ENCODE peak calls at places on chromosomes 7 and 10, in four cellular contexts. U is A549; Q is CD8-positive, alpha-beta memory T cell; P is mesendoderm. V is an unnamed sample. For H3K4me1, the result is how much of the 10 kb centered on the place peaks cover.

GRCh38 chr7:129282865-129283264 is 58.0 kb downstream of the AHCYL2 start:
- DNase-seq in U (no peak), Q (no peak), P (no peak), V (no peak)

GRCh38 chr7:21767300-21767900 is 178.3 kb downstream of the CDCA7L start:
- DNase-seq in U (peak), Q (no peak), P (peak), V (no peak)

GRCh38 chr10:130751106-130751840 is 560.2 kb downstream of the TCERG1L start:
- DNase-seq in U (no peak), Q (no peak), P (no peak), V (peak)

GRCh38 chr10:86287422-86287793 is 79.2 kb downstream of the GRID1 start:
- DNase-seq in U (no peak), Q (no peak), P (no peak), V (no peak)

GRCh38 chr10:21528452-21529235 is 3.2 kb upstream of the SKIDA1 start:
- DNase-seq in U (peak), Q (no peak), P (peak), V (no peak)

GRCh38 chr7:41730668-41731067 is 27.8 kb upstream of the INHBA start:
- DNase-seq in U (no peak), Q (no peak), P (no peak), V (no peak)

GRCh38 chr10:104707602-104708160 is 66.6 kb downstream of the SORCS3 start:
- DNase-seq in U (no peak), Q (no peak), P (no peak), V (no peak)

GRCh38 chr7:139918488-139918887 is 89.4 kb downstream of the TBXAS1 start:
- DNase-seq in U (no peak), Q (no peak), P (peak), V (no peak)

GRCh38 chr10:126001579-126001978 is 105.2 kb downstream of the FANK1 start:
- DNase-seq in U (peak), Q (no peak), P (peak), V (peak)

GRCh38 chr10:80322158-80322557 is 32.7 kb upstream of the MAT1A start:
- DNase-seq in U (no peak), Q (no peak), P (peak), V (no peak)

GRCh38 chr10:70974351-70974901 is 86.1 kb upstream of the PCBD1 start:
- DNase-seq in U (no peak), Q (no peak), P (peak), V (no peak)

GRCh38 chr10:19659920-19660655 is 156.1 kb upstream of the PLXDC2 start:
- DNase-seq in U (no peak), Q (no peak), P (no peak), V (no peak)

GRCh38 chr7:71422104-71422503 is 290.2 kb downstream of the GALNT17 start:
- DNase-seq in U (no peak), Q (no peak), P (no peak), V (no peak)

GRCh38 chr10:7315906-7316305 is 94.9 kb downstream of the SFMBT2 start:
- DNase-seq in U (no peak), Q (no peak), P (no peak), V (no peak)

GRCh38 chr10:49761789-49762565 is at the start of gene OGDHL:
- DNase-seq in U (peak), Q (no peak), P (peak), V (peak)

GRCh38 chr10:121860810-121861209 is 67.0 kb downstream of the ATE1 start:
- DNase-seq in U (no peak), Q (no peak), P (no peak), V (no peak)

GRCh38 chr10:126738001-126738400 is 67.5 kb upstream of the C10orf90 start:
- DNase-seq in U (no peak), Q (no peak), P (no peak), V (no peak)

GRCh38 chr10:60914676-60915075 is 29.3 kb downstream of the RHOBTB1 start:
- DNase-seq in U (no peak), Q (no peak), P (no peak), V (peak)

DNA sequence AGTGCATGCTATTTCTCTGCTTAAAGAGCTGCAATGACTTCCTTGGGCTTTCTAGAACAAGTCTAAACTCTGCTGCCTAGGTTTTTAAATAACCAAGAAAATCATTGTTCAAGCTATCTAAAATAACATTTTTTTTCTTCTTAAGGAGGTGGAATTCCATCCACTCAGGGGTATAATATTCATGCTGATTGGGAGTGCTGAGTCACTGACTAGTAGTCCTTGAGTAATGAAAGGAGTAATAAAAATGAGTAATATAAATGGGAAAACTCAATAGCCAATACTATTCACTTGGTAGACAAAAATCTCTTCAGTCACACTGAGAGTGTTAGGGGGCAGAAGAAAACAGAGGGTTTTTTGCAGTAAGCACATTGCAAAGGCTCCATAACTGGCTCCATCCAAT is 72.0 kb downstream of the GFRA1 start:
- DNase-seq in U (no peak), Q (no peak), P (no peak), V (no peak)
- H3K4me3 ChIP-seq in U (no peak), Q (no peak), P (no peak), V (no peak)

DNA sequence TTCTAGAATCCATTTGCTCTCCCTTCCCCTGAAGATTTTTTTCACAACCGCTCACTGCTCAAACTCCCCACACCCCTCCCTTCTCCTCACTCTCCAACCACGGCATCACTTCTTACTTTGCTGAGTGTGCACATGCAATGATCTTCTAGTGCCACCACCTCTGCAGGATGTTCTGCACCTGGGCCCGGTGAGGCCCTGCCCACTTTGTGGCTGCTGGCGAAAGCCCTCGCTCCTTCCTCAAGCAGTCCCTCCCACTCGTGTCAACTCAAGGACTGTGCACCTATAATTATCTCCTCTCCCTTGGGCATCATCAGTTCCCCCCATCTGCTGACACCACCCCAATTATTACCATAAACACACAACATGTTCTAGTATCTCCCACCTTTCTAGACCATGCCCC is 91.0 kb upstream of the LANCL2 start:
- DNase-seq in U (no peak), Q (no peak), P (no peak), V (no peak)
- H3K4me1 ChIP-seq in U (under half), Q (under half), P (under half), V (under half)

GRCh38 chr7:121313793-121314676 is 14.8 kb upstream of the WNT16 start:
- DNase-seq in U (no peak), Q (no peak), P (peak), V (no peak)
- H3K4me3 ChIP-seq in U (no peak), Q (no peak), P (no peak), V (no peak)

GRCh38 chr10:48692748-48693147 is 8.1 kb downstream of the WDFY4 start:
- DNase-seq in U (no peak), Q (no peak), P (no peak), V (no peak)
- H3K4me1 ChIP-seq in U (under half), Q (under half), P (under half), V (under half)

DNA sequence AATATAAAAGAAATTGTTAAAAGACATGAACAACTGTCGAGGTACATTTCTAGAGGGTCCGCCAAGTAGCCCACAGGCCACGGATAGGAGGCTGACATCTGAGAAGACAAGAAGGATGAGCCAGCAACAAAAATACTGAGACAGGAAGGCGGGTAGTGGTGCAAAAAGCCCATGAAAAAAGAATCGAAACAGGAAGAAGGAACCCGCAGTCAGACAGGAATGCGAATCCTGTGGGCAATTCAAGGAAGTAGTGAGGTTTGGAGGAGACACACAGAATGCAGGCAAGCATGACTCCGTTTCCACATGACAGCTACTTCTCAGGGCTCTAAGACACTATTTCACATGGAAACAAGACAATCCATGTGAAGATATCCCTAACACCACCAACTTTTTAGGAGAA is 125.2 kb downstream of the DOCK4 start:
- DNase-seq in U (peak), Q (no peak), P (peak), V (peak)
- H3K4me3 ChIP-seq in U (peak), Q (no peak), P (no peak), V (no peak)

V was measured in aorta.